ENCODE peak calls at places on chromosomes 11 and 22, in four cellular contexts. One of them, this sample, is unnamed. For H3K27me3, the result is how much of the 10 kb centered on the place peaks cover.

GRCh38 chr11:121892131-121892681 is 223.8 kb downstream of the BLID start:
- DNase-seq in PC-3: peak
- DNase-seq in mammary epithelial cell: peak
- DNase-seq in stomach: no peak
- DNase-seq in this sample: no peak

GRCh38 chr22:39292561-39293074 is 26.8 kb downstream of the RPL3 start:
- DNase-seq in mammary epithelial cell: peak
- DNase-seq in stomach: peak
- DNase-seq in PC-3: peak
- DNase-seq in this sample: peak

GRCh38 chr22:41768420-41768819 is 32.1 kb upstream of the CCDC134 start:
- DNase-seq in stomach: no peak
- DNase-seq in mammary epithelial cell: peak
- DNase-seq in PC-3: peak
- DNase-seq in this sample: peak

GRCh38 chr11:123354371-123354770 is 75.7 kb upstream of the GRAMD1B start:
- DNase-seq in PC-3: no peak
- DNase-seq in stomach: no peak
- DNase-seq in mammary epithelial cell: no peak
- DNase-seq in this sample: no peak

GRCh38 chr22:39176673-39177455 is 24.4 kb upstream of the CBX7 start:
- DNase-seq in stomach: no peak
- DNase-seq in PC-3: no peak
- DNase-seq in mammary epithelial cell: no peak
- DNase-seq in this sample: no peak

GRCh38 chr11:134393638-134394037 is 18.4 kb downstream of the B3GAT1 start:
- DNase-seq in mammary epithelial cell: no peak
- DNase-seq in stomach: peak
- DNase-seq in PC-3: peak
- DNase-seq in this sample: no peak

GRCh38 chr22:19955241-19956128 is 13.9 kb upstream of the TXNRD2 start:
- DNase-seq in PC-3: no peak
- DNase-seq in mammary epithelial cell: no peak
- DNase-seq in stomach: no peak
- DNase-seq in this sample: no peak

GRCh38 chr11:116694815-116695590 is 77.8 kb downstream of the BUD13 start:
- DNase-seq in PC-3: peak
- DNase-seq in stomach: peak
- DNase-seq in mammary epithelial cell: peak
- DNase-seq in this sample: peak

GRCh38 chr11:30919389-30920172 is 333.4 kb upstream of the MPPED2 start:
- DNase-seq in PC-3: no peak
- DNase-seq in mammary epithelial cell: no peak
- DNase-seq in stomach: no peak
- DNase-seq in this sample: no peak

GRCh38 chr11:29300441-29300840 is 716.4 kb downstream of the KCNA4 start:
- DNase-seq in mammary epithelial cell: peak
- DNase-seq in PC-3: peak
- DNase-seq in stomach: no peak
- DNase-seq in this sample: peak

GRCh38 chr11:597166-597725 is 18.5 kb downstream of the IRF7 start:
- DNase-seq in mammary epithelial cell: no peak
- DNase-seq in stomach: no peak
- DNase-seq in PC-3: no peak
- DNase-seq in this sample: no peak

GRCh38 chr11:17751558-17751957 is 17.0 kb downstream of the KCNC1 start:
- DNase-seq in mammary epithelial cell: no peak
- DNase-seq in PC-3: no peak
- DNase-seq in stomach: no peak
- DNase-seq in this sample: no peak

GRCh38 chr22:39135092-39135896 is 17.2 kb downstream of the CBX7 start:
- DNase-seq in mammary epithelial cell: peak
- DNase-seq in stomach: no peak
- DNase-seq in PC-3: peak
- DNase-seq in this sample: peak

GRCh38 chr22:26610983-26611382 is 6.8 kb downstream of the CRYBB1 start:
- DNase-seq in mammary epithelial cell: peak
- DNase-seq in PC-3: peak
- DNase-seq in stomach: no peak
- DNase-seq in this sample: peak

GRCh38 chr11:68043349-68044144 is 4.7 kb downstream of the TCIRG1 start:
- DNase-seq in stomach: no peak
- DNase-seq in mammary epithelial cell: no peak
- DNase-seq in PC-3: no peak
- DNase-seq in this sample: no peak

GRCh38 chr11:78654071-78654470 is 79.4 kb upstream of the NARS2 start:
- DNase-seq in PC-3: no peak
- DNase-seq in stomach: no peak
- DNase-seq in mammary epithelial cell: no peak
- DNase-seq in this sample: no peak

GRCh38 chr11:4019891-4020290 is 74.7 kb upstream of the RRM1 start:
- DNase-seq in mammary epithelial cell: no peak
- DNase-seq in PC-3: no peak
- DNase-seq in stomach: no peak
- DNase-seq in this sample: no peak

GRCh38 chr11:62600367-62601113 is 1.1 kb downstream of the MTA2 start:
- DNase-seq in mammary epithelial cell: peak
- DNase-seq in PC-3: no peak
- DNase-seq in stomach: no peak
- DNase-seq in this sample: no peak

GRCh38 chr11:91219501-91219900 is 996.7 kb upstream of the CHORDC1 start:
- DNase-seq in PC-3: no peak
- DNase-seq in mammary epithelial cell: peak
- DNase-seq in stomach: no peak
- DNase-seq in this sample: no peak

GRCh38 chr11:47004595-47005033 is 68.1 kb downstream of the CSTPP1 start:
- DNase-seq in stomach: peak
- DNase-seq in PC-3: peak
- DNase-seq in mammary epithelial cell: peak
- DNase-seq in this sample: peak

GRCh38 chr11:76592961-76593360 is 77.6 kb downstream of the LRRC32 start:
- DNase-seq in stomach: no peak
- DNase-seq in PC-3: peak
- DNase-seq in mammary epithelial cell: peak
- DNase-seq in this sample: no peak

GRCh38 chr22:47357086-47357485 is 594.6 kb downstream of the TBC1D22A start:
- DNase-seq in PC-3: no peak
- DNase-seq in mammary epithelial cell: no peak
- DNase-seq in stomach: no peak
- DNase-seq in this sample: no peak

GRCh38 chr11:6315811-6316425 is 4.4 kb downstream of the CAVIN3 start:
- DNase-seq in stomach: peak
- DNase-seq in PC-3: peak
- DNase-seq in mammary epithelial cell: peak
- DNase-seq in this sample: peak

GRCh38 chr11:60942970-60943565 is 8.9 kb downstream of the SLC15A3 start:
- DNase-seq in stomach: peak
- DNase-seq in PC-3: peak
- DNase-seq in mammary epithelial cell: peak
- DNase-seq in this sample: no peak

GRCh38 chr11:60941371-60942119 is 10.4 kb downstream of the SLC15A3 start:
- DNase-seq in PC-3: no peak
- DNase-seq in stomach: no peak
- DNase-seq in mammary epithelial cell: no peak
- DNase-seq in this sample: no peak

GRCh38 chr11:60939828-60940227 is 12.1 kb downstream of the SLC15A3 start:
- DNase-seq in mammary epithelial cell: no peak
- DNase-seq in PC-3: no peak
- DNase-seq in stomach: no peak
- DNase-seq in this sample: no peak

GRCh38 chr11:60944504-60945294 is 7.3 kb downstream of the SLC15A3 start:
- DNase-seq in mammary epithelial cell: no peak
- DNase-seq in stomach: no peak
- DNase-seq in PC-3: no peak
- DNase-seq in this sample: no peak

GRCh38 chr11:60942207-60942606 is 9.8 kb downstream of the SLC15A3 start:
- DNase-seq in PC-3: no peak
- DNase-seq in stomach: no peak
- DNase-seq in mammary epithelial cell: no peak
- DNase-seq in this sample: no peak
- H3K4me3 ChIP-seq in PC-3: no peak
- H3K4me3 ChIP-seq in stomach: no peak
- H3K4me3 ChIP-seq in mammary epithelial cell: no peak
- H3K4me3 ChIP-seq in this sample: no peak

GRCh38 chr11:13010737-13011342 is 1.7 kb downstream of the RASSF10 start:
- DNase-seq in mammary epithelial cell: peak
- DNase-seq in PC-3: no peak
- DNase-seq in stomach: peak
- DNase-seq in this sample: no peak

GRCh38 chr11:13008625-13009475 is at the start of gene RASSF10:
- DNase-seq in stomach: peak
- DNase-seq in mammary epithelial cell: peak
- DNase-seq in PC-3: no peak
- DNase-seq in this sample: peak

GRCh38 chr11:13007702-13008435 is 1.2 kb upstream of the RASSF10 start:
- DNase-seq in PC-3: peak
- DNase-seq in stomach: peak
- DNase-seq in mammary epithelial cell: peak
- DNase-seq in this sample: no peak

GRCh38 chr11:13009921-13010736 is 1.0 kb downstream of the RASSF10 start:
- DNase-seq in stomach: peak
- DNase-seq in mammary epithelial cell: peak
- DNase-seq in PC-3: no peak
- DNase-seq in this sample: peak

GRCh38 chr11:13009476-13009920 is 382 bp downstream of the RASSF10 start:
- DNase-seq in PC-3: no peak
- DNase-seq in mammary epithelial cell: no peak
- DNase-seq in stomach: no peak
- DNase-seq in this sample: no peak
- H3K27me3 ChIP-seq in PC-3: under half
- H3K27me3 ChIP-seq in mammary epithelial cell: under half
- H3K27me3 ChIP-seq in stomach: half or more
- H3K27me3 ChIP-seq in this sample: half or more

DNA sequence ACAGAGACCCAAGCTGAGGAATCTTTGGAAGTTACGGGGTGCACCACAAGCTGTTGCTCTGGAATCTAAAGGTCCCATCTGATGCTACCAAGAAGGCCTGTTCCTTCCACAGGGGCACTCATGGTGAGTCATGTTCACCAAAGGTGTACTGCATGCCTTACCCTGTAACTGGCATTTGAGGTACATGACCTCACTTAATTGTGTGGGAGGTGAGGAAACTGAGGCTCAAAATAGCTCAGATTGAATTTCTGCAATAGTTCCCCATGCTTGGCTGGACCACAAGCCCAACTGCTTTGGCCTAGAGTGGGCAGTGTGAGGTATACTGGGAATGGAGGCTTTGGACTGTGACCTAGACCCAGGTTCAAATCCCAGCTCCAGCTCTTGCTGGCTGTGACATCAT is 8.2 kb downstream of the MTFP1 start:
- DNase-seq in PC-3: no peak
- DNase-seq in stomach: no peak
- DNase-seq in mammary epithelial cell: peak
- DNase-seq in this sample: no peak
- H3K4me3 ChIP-seq in PC-3: no peak
- H3K4me3 ChIP-seq in stomach: no peak
- H3K4me3 ChIP-seq in mammary epithelial cell: no peak
- H3K4me3 ChIP-seq in this sample: no peak

GRCh38 chr11:32003335-32003734 is 87.5 kb upstream of the RCN1 start:
- DNase-seq in PC-3: no peak
- DNase-seq in stomach: no peak
- DNase-seq in mammary epithelial cell: no peak
- DNase-seq in this sample: no peak
- H3K27me3 ChIP-seq in PC-3: under half
- H3K27me3 ChIP-seq in stomach: under half
- H3K27me3 ChIP-seq in mammary epithelial cell: under half
- H3K27me3 ChIP-seq in this sample: under half

GRCh38 chr22:42984397-42984796 is 30.6 kb downstream of the PACSIN2 start:
- DNase-seq in mammary epithelial cell: no peak
- DNase-seq in stomach: no peak
- DNase-seq in PC-3: no peak
- DNase-seq in this sample: no peak

GRCh38 chr22:42986115-42986514 is 28.8 kb downstream of the PACSIN2 start:
- DNase-seq in PC-3: no peak
- DNase-seq in mammary epithelial cell: no peak
- DNase-seq in stomach: no peak
- DNase-seq in this sample: no peak

GRCh38 chr22:42983470-42983869 is 31.5 kb downstream of the PACSIN2 start:
- DNase-seq in mammary epithelial cell: no peak
- DNase-seq in PC-3: no peak
- DNase-seq in stomach: no peak
- DNase-seq in this sample: no peak

GRCh38 chr22:42984814-42985540 is 30.0 kb downstream of the PACSIN2 start:
- DNase-seq in PC-3: no peak
- DNase-seq in stomach: no peak
- DNase-seq in mammary epithelial cell: no peak
- DNase-seq in this sample: no peak

GRCh38 chr22:42985541-42985925 is 29.4 kb downstream of the PACSIN2 start:
- DNase-seq in mammary epithelial cell: no peak
- DNase-seq in stomach: no peak
- DNase-seq in PC-3: no peak
- DNase-seq in this sample: no peak
- H3K4me3 ChIP-seq in mammary epithelial cell: no peak
- H3K4me3 ChIP-seq in stomach: no peak
- H3K4me3 ChIP-seq in PC-3: no peak
- H3K4me3 ChIP-seq in this sample: no peak

GRCh38 chr22:45506961-45507360 is 4.3 kb downstream of the FBLN1 start:
- DNase-seq in PC-3: no peak
- DNase-seq in stomach: no peak
- DNase-seq in mammary epithelial cell: no peak
- DNase-seq in this sample: no peak

GRCh38 chr22:45503816-45504702 is 1.4 kb downstream of the FBLN1 start:
- DNase-seq in PC-3: no peak
- DNase-seq in mammary epithelial cell: peak
- DNase-seq in stomach: no peak
- DNase-seq in this sample: peak

GRCh38 chr22:45503071-45503815 is 560 bp downstream of the FBLN1 start:
- DNase-seq in stomach: no peak
- DNase-seq in mammary epithelial cell: peak
- DNase-seq in PC-3: no peak
- DNase-seq in this sample: no peak

GRCh38 chr22:45505991-45506743 is 3.5 kb downstream of the FBLN1 start:
- DNase-seq in stomach: no peak
- DNase-seq in mammary epithelial cell: no peak
- DNase-seq in PC-3: no peak
- DNase-seq in this sample: no peak

DNA sequence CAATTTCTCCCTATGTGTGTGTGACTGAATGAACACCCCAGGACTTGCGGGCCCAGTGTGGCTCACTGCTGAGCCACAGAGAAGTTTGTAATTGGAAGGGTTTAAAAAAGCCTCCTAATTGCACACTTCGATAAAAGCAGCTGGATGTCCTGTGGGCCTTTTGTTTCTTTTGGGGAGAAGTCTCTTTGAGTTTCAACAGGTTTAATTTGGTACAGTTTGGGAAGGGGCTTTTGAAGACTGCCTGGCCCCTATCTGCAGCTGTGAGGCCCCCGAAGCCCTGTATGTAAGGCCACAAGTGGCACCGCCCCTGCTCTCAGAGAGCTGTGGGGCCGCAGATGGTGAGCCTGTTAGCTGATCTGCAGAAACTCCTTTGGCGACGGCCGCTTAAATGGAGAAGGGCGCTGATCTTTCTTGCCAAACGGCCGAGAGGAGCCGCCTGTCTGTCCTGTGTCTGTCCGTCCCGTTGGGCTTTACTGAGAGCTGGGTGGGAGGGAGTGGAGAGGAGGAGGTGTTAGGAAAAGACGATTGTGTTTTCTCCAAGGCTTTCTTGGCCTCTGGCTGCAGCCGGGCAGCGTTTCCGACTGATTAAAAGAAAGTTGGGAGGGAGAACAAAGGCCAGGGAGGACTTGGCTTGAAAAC is 2.1 kb downstream of the FBLN1 start:
- DNase-seq in stomach: no peak
- DNase-seq in PC-3: no peak
- DNase-seq in mammary epithelial cell: peak
- DNase-seq in this sample: peak
- H3K27me3 ChIP-seq in stomach: half or more
- H3K27me3 ChIP-seq in PC-3: under half
- H3K27me3 ChIP-seq in mammary epithelial cell: under half
- H3K27me3 ChIP-seq in this sample: under half

This sample was measured in MG63.